ENCODE peak calls at places on chromosome 7, in eight cellular contexts. P is IMR-90, E is natural killer cell, A is gastrocnemius medialis, F is AG09319, T is thoracic aorta, G is MM.1S, I is endodermal cell. Z is an unnamed sample.

GRCh38 chr7:135856356-135857144 is 107.9 kb upstream of the FAM180A start:
- DNase-seq in P (peak), E (no peak), A (no peak), F (no peak), T (no peak), G (no peak), I (no peak), Z (no peak)

GRCh38 chr7:118202056-118202455 is 18.1 kb downstream of the LSM8 start:
- DNase-seq in P (no peak), E (no peak), A (no peak), F (no peak), T (no peak), G (no peak), I (no peak), Z (no peak)

GRCh38 chr7:149717481-149717880 is 55.9 kb downstream of the ZNF467 start:
- DNase-seq in P (no peak), E (no peak), A (no peak), F (no peak), T (no peak), G (no peak), I (peak), Z (no peak)

GRCh38 chr7:122762071-122762470 is 59.3 kb upstream of the RNF148 start:
- DNase-seq in P (no peak), E (no peak), A (no peak), F (no peak), T (no peak), G (no peak), I (no peak), Z (no peak)

GRCh38 chr7:4726051-4726450 is 44.0 kb downstream of the FOXK1 start:
- DNase-seq in P (no peak), E (no peak), A (no peak), F (no peak), T (no peak), G (no peak), I (no peak), Z (no peak)

GRCh38 chr7:25389489-25390106 is 161.3 kb upstream of the NPVF start:
- DNase-seq in P (peak), E (no peak), A (no peak), F (peak), T (no peak), G (peak), I (no peak), Z (peak)

GRCh38 chr7:130143986-130144618 is 61.1 kb downstream of the TMEM209 start:
- DNase-seq in P (no peak), E (no peak), A (no peak), F (no peak), T (no peak), G (no peak), I (no peak), Z (no peak)

GRCh38 chr7:36468361-36469140 is 78.9 kb downstream of the ANLN start:
- DNase-seq in P (no peak), E (no peak), A (no peak), F (no peak), T (no peak), G (no peak), I (no peak), Z (no peak)

GRCh38 chr7:143120696-143121405 is 11.0 kb upstream of the PIP start:
- DNase-seq in P (no peak), E (no peak), A (no peak), F (no peak), T (no peak), G (no peak), I (no peak), Z (no peak)

GRCh38 chr7:143117395-143117794 is 14.5 kb upstream of the PIP start:
- DNase-seq in P (no peak), E (no peak), A (no peak), F (no peak), T (no peak), G (no peak), I (no peak), Z (no peak)
- TF ChIP-seq CTCF in P (no peak), E (no peak), A (no peak), F (no peak), T (no peak), G (no peak), I (no peak), Z (no peak)

DNA sequence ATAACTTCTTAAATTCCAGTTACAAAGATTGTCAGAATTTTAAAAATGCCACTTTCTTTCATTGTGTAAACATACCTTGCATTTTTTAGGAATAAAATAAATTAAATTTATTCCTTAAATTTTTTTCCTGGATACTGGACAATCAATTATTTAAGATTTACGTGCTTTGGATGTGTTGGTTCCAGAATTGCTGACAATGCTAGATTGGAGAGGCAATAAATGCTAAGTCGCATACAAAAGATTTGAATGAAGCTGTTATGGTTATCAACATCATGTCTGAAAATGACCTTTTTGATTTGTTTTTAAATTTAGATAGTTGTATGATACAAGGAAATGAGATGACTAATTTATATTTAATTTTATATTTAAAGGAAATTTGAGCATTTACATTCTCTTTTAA is 89.2 kb upstream of the SEMA3A start:
- DNase-seq in P (no peak), E (no peak), A (no peak), F (no peak), T (no peak), G (no peak), I (no peak), Z (no peak)
- TF ChIP-seq CTCF in P (no peak), E (no peak), A (no peak), F (no peak), T (no peak), G (no peak), I (no peak), Z (no peak)

DNA sequence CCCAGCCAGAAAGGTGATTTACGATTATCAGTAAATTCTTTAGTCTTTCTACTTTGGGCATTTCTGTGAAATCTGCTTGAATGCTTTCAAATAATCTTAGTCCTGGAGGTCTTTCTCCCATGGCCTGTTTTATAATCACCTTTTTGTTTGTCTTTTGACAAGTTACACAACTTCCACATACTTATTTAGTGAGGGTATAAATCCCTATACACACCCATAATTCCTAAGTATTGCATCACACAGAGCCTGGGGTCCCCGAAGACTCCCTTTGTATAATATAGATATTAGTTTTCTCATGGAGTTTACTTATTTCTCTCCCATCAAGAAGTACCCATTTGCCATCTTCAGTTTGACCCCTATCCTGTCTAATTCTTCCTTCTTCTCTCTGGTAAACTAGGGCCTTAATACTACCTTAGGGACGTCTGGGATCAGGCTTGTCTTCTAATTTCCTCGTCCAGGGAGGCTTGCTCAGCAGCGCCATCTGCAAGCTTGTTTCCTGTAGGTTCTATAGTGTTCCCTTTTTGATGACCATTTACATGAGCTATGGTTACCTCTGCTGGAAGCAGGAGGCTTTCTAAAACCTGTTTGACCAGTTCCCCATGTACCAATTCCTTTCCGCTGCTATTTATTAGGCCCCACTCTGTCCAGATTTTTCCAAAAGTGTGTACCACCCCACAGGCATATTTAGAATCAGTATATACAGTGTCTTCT is 8.1 kb downstream of the DNAH11 start:
- DNase-seq in P (no peak), E (no peak), A (no peak), F (no peak), T (no peak), G (no peak), I (peak), Z (no peak)
- TF ChIP-seq CTCF in P (no peak), E (no peak), A (no peak), F (no peak), T (no peak), G (no peak), I (peak), Z (no peak)

DNA sequence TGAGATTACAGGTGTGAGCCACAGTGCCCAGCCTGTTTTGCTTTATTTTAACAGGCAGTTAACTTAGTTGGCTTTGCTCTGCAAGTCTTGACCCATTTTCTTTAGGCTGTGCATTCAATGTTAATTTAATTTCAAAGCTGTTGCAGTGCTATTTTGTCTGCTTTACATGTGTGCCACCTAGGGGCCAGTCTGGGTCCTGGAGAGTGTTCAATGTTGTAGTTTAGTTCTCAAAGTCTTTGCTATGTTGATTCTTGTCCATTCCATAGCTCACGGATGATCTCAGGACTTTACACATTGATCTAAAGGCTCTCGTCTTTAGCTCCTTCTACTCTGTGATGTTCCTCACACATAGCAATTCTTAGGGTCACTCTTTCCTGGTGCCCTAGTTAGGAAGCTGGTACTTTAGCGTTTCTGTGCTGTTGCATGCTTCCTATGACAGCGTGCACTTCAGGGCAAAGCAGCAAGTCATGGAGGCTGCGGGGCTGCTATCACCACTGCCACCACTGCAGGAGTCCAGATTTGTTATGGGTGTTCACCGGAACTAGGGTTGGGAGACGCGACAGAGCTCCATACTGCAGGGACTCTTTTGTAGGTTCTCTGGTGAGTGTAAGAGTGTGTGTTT is 16.4 kb upstream of the ABCA13 start:
- DNase-seq in P (peak), E (peak), A (no peak), F (no peak), T (no peak), G (peak), I (peak), Z (no peak)
- TF ChIP-seq CTCF in P (peak), E (peak), A (no peak), F (peak), T (no peak), G (peak), I (peak), Z (peak)

GRCh38 chr7:76315372-76315771 is 12.9 kb downstream of the HSPB1 start:
- DNase-seq in P (no peak), E (no peak), A (peak), F (no peak), T (no peak), G (no peak), I (no peak), Z (no peak)
- TF ChIP-seq CTCF in P (no peak), E (no peak), A (peak), F (no peak), T (no peak), G (no peak), I (no peak), Z (peak)

DNA sequence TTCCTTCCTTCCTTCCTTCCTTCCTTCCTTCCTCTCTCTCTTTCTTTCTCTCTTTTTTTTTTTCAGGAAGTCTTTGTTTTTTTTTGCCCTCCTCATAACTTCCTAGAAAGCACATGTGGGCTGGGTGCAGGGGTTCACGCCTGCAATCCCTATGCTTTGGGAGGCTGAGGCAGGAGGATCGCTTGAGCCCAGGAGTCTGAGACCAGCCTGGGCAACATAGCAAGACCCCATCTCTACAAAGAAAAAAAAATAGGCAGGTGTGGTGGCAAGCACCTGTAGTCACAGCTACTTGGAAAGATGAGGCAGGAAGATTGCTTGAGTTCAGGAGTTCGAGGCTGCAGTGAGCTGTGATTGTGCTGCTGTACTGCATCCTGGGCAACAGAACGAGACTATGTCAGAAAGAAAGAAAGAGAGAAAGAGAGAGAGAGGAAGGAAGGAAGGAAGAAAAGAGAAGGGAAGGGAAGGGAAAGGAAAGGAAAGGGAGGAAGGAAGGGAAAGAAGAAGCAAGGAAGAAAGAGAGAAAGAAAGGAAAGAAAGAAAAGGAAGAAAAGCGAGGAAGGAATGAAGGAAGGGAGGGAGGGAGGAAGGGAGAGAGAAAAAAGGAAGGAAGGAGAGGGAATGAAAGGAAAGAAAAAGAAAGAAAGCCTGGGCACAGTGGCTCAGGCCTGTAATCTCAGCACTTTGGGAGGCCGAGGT is 13.5 kb upstream of the BAIAP2L1 start:
- DNase-seq in P (no peak), E (no peak), A (no peak), F (no peak), T (no peak), G (no peak), I (no peak), Z (no peak)
- TF ChIP-seq CTCF in P (no peak), E (no peak), A (no peak), F (no peak), T (no peak), G (no peak), I (no peak), Z (no peak)

DNA sequence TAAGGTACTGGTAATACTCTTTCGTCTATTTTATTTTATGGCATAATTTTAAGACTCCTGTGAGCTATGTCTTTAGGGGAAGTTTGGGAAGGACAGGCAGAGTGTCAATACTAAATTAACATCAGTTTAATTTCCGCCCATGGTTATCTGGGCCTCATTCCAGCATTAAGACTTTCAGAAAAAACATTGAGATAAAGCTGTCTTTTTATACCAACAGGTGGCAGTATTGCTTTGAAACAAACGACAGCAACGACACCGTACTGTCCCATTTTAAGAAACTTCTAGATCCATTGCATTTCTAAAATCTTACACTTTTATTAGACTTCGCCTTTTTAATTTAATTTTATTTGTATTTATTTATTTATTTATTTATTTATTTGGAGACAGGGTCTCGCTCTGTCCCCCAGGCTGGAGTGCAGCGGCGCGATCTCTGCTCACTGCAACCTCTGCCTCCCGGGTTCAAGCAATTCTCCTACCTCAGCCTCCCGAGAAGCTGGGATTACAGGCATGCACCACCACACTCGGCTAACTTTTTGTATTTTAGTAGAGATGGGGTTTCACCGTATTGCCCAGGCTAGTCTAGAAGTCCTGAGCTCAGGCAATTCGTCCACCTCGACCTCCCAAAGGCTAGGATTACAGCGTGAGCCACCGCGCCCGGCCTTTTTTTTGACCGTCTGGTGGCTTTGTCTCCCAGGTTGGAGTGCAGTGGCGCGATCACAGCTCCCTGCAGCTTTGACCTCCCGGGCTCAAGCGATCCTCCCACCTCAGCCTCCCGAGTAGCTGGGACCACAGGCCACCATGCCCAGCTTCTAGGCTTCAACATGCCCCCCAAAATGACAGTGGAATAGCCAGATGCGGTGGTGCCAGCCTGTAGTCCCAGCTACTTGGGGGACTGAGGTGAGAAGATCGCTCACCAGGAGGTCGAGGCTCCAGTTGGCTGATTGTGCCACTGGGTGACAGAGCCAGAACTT is 78.7 kb upstream of the C1GALT1 start:
- DNase-seq in P (peak), E (no peak), A (no peak), F (peak), T (no peak), G (peak), I (no peak), Z (peak)
- TF ChIP-seq CTCF in P (peak), E (peak), A (peak), F (peak), T (peak), G (peak), I (peak), Z (peak)